ENCODE peak calls at places on chromosome 20, in nine cellular contexts. K is fibroblast of the aortic adventitia; G is SJCRH30; B is adrenal gland; T is body of pancreas; F is cardiac muscle cell; I is lower leg skin; J is epithelial cell of esophagus; Q is CD8-positive, alpha-beta T cell. X is an unnamed sample.

GRCh38 chr20:6533828-6534388 is 233.6 kb upstream of the BMP2 start:
- DNase-seq in K (peak; percentile 26), G (no peak), B (no peak), T (no peak), F (no peak), I (no peak), J (peak; percentile 38), Q (no peak), X (no peak)

GRCh38 chr20:6381887-6382286 is 259.1 kb upstream of the FERMT1 start:
- DNase-seq in K (peak; percentile 1), G (no peak), B (no peak), T (no peak), F (peak; percentile 74), I (no peak), J (peak; percentile 33), Q (no peak), X (no peak)

GRCh38 chr20:31710423-31711250 is 12.0 kb downstream of the BCL2L1 start:
- DNase-seq in K (no peak), G (no peak), B (no peak), T (peak; percentile 72), F (no peak), I (no peak), J (peak; percentile 99), Q (no peak), X (no peak)

GRCh38 chr20:3068986-3069900 is 2.2 kb upstream of the OXT start:
- DNase-seq in K (no peak), G (no peak), B (peak; percentile 69), T (no peak), F (no peak), I (no peak), J (no peak), Q (peak; percentile 61), X (no peak)

GRCh38 chr20:39390186-39390585 is 428.0 kb downstream of the DHX35 start:
- DNase-seq in K (no peak), G (no peak), B (no peak), T (no peak), F (no peak), I (no peak), J (no peak), Q (no peak), X (no peak)

GRCh38 chr20:37914672-37915433 is 11.9 kb downstream of the VSTM2L start:
- DNase-seq in K (no peak), G (peak; percentile 85), B (no peak), T (no peak), F (peak; percentile 76), I (no peak), J (no peak), Q (peak; percentile 9), X (no peak)

GRCh38 chr20:29740601-29740950 is 1516.9 kb upstream of the DEFB115 start:
- DNase-seq in K (no peak), G (no peak), B (no peak), T (no peak), F (no peak), I (no peak), J (no peak), Q (no peak), X (no peak)

GRCh38 chr20:24365685-24366084 is 103.7 kb upstream of the SYNDIG1 start:
- DNase-seq in K (no peak), G (no peak), B (no peak), T (no peak), F (no peak), I (no peak), J (no peak), Q (no peak), X (no peak)

DNA sequence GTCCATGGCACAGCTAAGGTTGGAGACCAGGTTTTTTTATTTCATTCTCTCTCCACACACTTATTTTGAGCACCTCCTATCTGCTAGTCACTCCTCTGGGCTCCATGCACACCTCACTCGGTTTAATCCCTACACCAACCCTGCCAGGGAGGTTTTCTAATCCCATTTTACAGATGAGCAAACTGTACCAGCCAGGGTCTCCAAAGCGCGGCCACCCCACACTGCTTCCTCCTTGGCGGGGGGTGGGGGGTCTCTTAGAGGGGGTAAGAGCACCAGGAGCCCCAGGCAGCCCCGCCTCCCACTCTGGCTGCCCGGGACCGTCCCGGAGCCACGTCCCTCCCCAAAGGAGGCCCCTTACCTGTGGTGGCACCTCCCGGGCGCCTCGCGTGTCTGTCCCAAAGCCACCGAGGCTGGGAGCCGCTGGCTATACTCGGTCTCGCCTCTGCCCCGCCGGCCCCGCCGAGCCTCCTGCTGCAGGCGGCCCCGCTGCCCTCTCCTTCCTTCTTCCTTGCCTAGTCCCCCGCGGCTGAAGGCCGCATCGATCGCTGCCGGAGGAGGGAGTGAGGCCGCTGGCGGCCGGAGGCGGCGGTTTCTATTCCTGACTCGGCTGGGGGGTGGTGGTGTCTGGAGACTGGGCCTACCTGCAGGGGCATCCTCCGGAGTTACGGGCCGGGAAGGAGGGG is at the start of gene KCNS1:
- DNase-seq in K (no peak), G (no peak), B (no peak), T (peak; percentile 41), F (peak; percentile 33), I (no peak), J (peak; percentile 25), Q (no peak), X (no peak)
- H3K4me3 ChIP-seq in K (no peak within 1 kb of the TSS), G (no peak within 1 kb of the TSS), B (no peak within 1 kb of the TSS), T (no peak within 1 kb of the TSS), F (no peak within 1 kb of the TSS), I (no peak within 1 kb of the TSS), J (no peak within 1 kb of the TSS), Q (no peak within 1 kb of the TSS), X (no peak within 1 kb of the TSS)

GRCh38 chr20:62876441-62876825 is 14.8 kb upstream of the TCFL5 start:
- DNase-seq in K (no peak), G (no peak), B (no peak), T (no peak), F (no peak), I (no peak), J (peak; percentile 39), Q (no peak), X (no peak)

GRCh38 chr20:62874745-62875344 is 13.2 kb upstream of the TCFL5 start:
- DNase-seq in K (no peak), G (no peak), B (peak; percentile 34), T (no peak), F (no peak), I (no peak), J (no peak), Q (no peak), X (no peak)

GRCh38 chr20:62875419-62876355 is 14.1 kb upstream of the TCFL5 start:
- DNase-seq in K (peak; percentile 87), G (peak; percentile 96), B (peak; percentile 90), T (peak; percentile 80), F (peak; percentile 40), I (peak; percentile 96), J (peak; percentile 75), Q (no peak), X (no peak)

GRCh38 chr20:62878244-62879030 is 16.8 kb upstream of the TCFL5 start:
- DNase-seq in K (no peak), G (no peak), B (no peak), T (no peak), F (no peak), I (no peak), J (no peak), Q (no peak), X (no peak)

DNA sequence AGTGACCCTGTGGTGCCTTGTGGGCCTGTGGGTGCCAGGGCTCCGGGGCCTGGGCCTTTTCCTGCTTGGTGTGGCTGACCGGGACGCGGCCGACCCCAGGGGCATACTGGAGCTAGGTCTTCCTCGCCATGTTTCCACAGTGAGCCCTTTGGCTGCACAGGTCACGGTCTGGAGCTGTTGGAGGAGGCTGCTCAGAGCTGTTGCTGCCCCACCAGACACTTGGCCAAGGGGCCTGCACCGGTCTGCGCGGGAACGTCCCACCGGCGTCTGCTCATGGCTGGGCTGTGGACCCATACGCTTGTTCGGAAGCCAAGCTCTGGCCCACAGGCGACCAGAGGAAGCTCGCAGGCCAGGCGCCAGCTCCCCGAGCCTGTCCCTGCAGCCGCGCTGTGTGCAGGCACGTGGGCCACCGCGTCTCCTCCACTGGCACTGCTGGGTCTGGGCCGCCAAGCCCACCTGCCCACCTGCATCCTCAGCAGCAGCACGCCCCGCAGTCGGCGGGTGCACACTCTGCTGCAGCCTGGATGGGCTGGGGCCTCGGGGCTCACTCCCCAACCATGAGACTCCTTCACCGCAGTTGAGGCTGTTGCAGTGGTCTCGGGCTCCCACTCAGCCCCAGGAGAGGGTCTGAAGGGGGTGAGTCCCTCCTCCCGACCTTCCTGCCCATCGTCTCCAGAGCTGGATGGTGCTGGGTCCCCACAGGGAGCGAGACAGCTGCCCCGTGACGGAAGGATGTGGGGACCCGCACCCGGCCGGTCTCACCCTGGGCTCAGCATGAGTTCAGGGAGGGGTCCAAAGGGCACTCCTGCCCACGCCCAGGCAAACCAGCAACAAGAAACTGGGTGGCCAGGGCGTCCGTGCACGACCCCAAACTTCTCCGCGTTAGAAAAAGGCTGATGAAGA is 15.5 kb upstream of the TCFL5 start:
- DNase-seq in K (peak; percentile 63), G (no peak), B (peak; percentile 74), T (peak; percentile 58), F (no peak), I (peak; percentile 94), J (no peak), Q (no peak), X (no peak)
- H3K4me3 ChIP-seq in K (no peak overlapping the region), G (no peak overlapping the region), B (no peak overlapping the region), T (no peak overlapping the region), F (no peak overlapping the region), I (no peak overlapping the region), J (no peak overlapping the region), Q (no peak overlapping the region), X (no peak overlapping the region)

DNA sequence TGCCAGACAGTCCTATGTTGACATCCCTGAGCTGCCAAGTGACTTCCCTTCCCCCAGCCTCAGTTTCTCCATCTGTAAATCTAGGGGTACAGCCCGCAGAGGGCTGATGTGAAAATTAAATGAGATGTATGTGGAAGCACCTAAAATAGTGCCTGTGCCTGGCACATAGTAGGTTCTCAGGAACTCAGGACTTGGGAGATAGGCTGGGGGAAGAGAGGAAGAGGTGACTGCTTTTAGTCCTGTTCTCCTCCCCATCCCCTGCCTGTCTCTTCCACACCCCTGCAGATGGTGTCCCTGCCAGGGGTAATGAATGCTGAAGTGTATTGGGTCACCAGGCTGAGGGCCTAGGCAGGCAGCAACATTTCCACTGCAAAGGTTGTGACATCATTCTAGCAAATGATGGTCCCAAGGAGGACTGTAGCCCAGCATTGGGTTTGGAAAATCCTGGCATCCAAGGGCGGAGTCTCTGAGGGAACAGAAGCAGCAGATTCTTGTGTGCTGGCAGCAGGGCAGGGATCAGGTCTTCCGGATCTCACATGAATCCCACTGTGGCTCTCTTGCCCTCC is 1.8 kb downstream of the SNPH start:
- DNase-seq in K (no peak), G (no peak), B (no peak), T (no peak), F (no peak), I (no peak), J (no peak), Q (no peak), X (no peak)
- H3K4me3 ChIP-seq in K (no peak overlapping the region), G (no peak overlapping the region), B (no peak overlapping the region), T (no peak overlapping the region), F (no peak overlapping the region), I (no peak overlapping the region), J (no peak overlapping the region), Q (no peak overlapping the region), X (no peak overlapping the region)

DNA sequence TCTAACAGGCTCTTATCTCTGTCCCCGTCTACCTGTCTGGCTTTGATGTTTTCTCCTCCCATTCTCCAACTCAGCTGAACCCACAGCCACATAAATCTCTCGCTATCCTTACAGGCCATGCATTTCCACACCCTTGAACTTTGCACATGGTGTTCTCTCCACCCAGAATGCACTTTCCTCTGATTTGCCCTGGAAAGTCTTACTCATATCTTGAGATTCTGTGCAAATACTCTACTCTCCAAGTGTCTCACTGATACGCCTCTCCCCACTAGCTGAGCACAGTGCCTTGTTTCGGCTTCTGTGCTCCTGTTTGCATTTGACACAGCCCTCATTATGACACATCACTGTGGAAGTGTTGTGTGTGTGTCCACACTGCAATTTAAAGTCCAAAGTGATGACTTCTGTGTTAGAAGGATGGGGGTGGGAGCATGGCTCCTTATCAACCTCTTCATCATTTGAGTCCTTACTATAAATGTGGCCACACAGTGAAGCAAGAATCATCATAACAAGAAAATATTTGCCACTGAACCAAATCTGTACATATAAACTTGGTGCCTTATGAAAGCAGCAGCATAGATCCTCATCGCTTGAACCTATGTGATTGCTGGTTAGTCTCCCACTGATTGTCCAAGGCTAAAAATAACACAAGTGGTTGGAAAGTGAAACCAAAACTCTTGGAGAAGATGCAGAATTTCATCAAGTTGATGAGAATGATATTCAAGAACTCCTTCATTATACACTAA is 5.5 kb upstream of the PRELID3B start:
- DNase-seq in K (peak; percentile 25), G (no peak), B (no peak), T (no peak), F (no peak), I (no peak), J (peak; percentile 70), Q (no peak), X (no peak)
- H3K4me3 ChIP-seq in K (peak overlapping the region; percentile 25), G (no peak overlapping the region), B (no peak overlapping the region), T (no peak overlapping the region), F (no peak overlapping the region), I (no peak overlapping the region), J (no peak overlapping the region), Q (no peak overlapping the region), X (no peak overlapping the region)